ENCODE peak calls at places on chromosomes 11 and 22, in seven cellular contexts. One of them, this sample, is unnamed.

GRCh38 chr11:108788565-108789199 is 123.8 kb downstream of the DDX10 start:
- DNase-seq in kidney epithelial cell: no peak
- DNase-seq in neural crest cell: no peak
- DNase-seq in endothelial cell: peak
- DNase-seq in endodermal cell: peak
- DNase-seq in heart right ventricle: no peak
- DNase-seq in cardiac fibroblast: peak
- DNase-seq in this sample: no peak

GRCh38 chr11:118921929-118922744 is 3.6 kb downstream of the BCL9L start:
- DNase-seq in kidney epithelial cell: no peak
- DNase-seq in neural crest cell: no peak
- DNase-seq in endothelial cell: peak
- DNase-seq in endodermal cell: peak
- DNase-seq in heart right ventricle: peak
- DNase-seq in cardiac fibroblast: peak
- DNase-seq in this sample: no peak

GRCh38 chr22:45756558-45756957 is 84.9 kb downstream of the ATXN10 start:
- DNase-seq in kidney epithelial cell: no peak
- DNase-seq in neural crest cell: no peak
- DNase-seq in endothelial cell: no peak
- DNase-seq in endodermal cell: no peak
- DNase-seq in heart right ventricle: no peak
- DNase-seq in cardiac fibroblast: no peak
- DNase-seq in this sample: no peak

GRCh38 chr11:73991471-73992006 is 8.9 kb upstream of the UCP2 start:
- DNase-seq in kidney epithelial cell: no peak
- DNase-seq in neural crest cell: no peak
- DNase-seq in endothelial cell: no peak
- DNase-seq in endodermal cell: peak
- DNase-seq in heart right ventricle: no peak
- DNase-seq in cardiac fibroblast: no peak
- DNase-seq in this sample: no peak

GRCh38 chr22:22895776-22896445 is 8.3 kb downstream of the IGLL5 start:
- DNase-seq in kidney epithelial cell: no peak
- DNase-seq in neural crest cell: no peak
- DNase-seq in endothelial cell: no peak
- DNase-seq in endodermal cell: no peak
- DNase-seq in heart right ventricle: no peak
- DNase-seq in cardiac fibroblast: no peak
- DNase-seq in this sample: no peak

GRCh38 chr11:58919561-58919960 is 19.7 kb upstream of the GLYATL1 start:
- DNase-seq in kidney epithelial cell: no peak
- DNase-seq in neural crest cell: no peak
- DNase-seq in endothelial cell: no peak
- DNase-seq in endodermal cell: no peak
- DNase-seq in heart right ventricle: no peak
- DNase-seq in cardiac fibroblast: no peak
- DNase-seq in this sample: no peak

GRCh38 chr22:47124946-47125345 is 362.5 kb downstream of the TBC1D22A start:
- DNase-seq in kidney epithelial cell: no peak
- DNase-seq in neural crest cell: no peak
- DNase-seq in endothelial cell: no peak
- DNase-seq in endodermal cell: no peak
- DNase-seq in heart right ventricle: no peak
- DNase-seq in cardiac fibroblast: no peak
- DNase-seq in this sample: no peak

GRCh38 chr11:120133216-120134105 is 4.5 kb downstream of the TRIM29 start:
- DNase-seq in kidney epithelial cell: no peak
- DNase-seq in neural crest cell: no peak
- DNase-seq in endothelial cell: no peak
- DNase-seq in endodermal cell: no peak
- DNase-seq in heart right ventricle: no peak
- DNase-seq in cardiac fibroblast: no peak
- DNase-seq in this sample: no peak

GRCh38 chr11:44030996-44031395 is 16.8 kb upstream of the ACCSL start:
- DNase-seq in kidney epithelial cell: no peak
- DNase-seq in neural crest cell: no peak
- DNase-seq in endothelial cell: no peak
- DNase-seq in endodermal cell: no peak
- DNase-seq in heart right ventricle: no peak
- DNase-seq in cardiac fibroblast: no peak
- DNase-seq in this sample: no peak

GRCh38 chr11:36056160-36056751 is 112.4 kb downstream of the LDLRAD3 start:
- DNase-seq in kidney epithelial cell: no peak
- DNase-seq in neural crest cell: peak
- DNase-seq in endothelial cell: peak
- DNase-seq in endodermal cell: peak
- DNase-seq in heart right ventricle: no peak
- DNase-seq in cardiac fibroblast: peak
- DNase-seq in this sample: no peak

GRCh38 chr22:35552186-35552842 is 11.7 kb downstream of the RASD2 start:
- DNase-seq in kidney epithelial cell: no peak
- DNase-seq in neural crest cell: peak
- DNase-seq in endothelial cell: peak
- DNase-seq in endodermal cell: peak
- DNase-seq in heart right ventricle: no peak
- DNase-seq in cardiac fibroblast: peak
- DNase-seq in this sample: no peak

GRCh38 chr11:121240650-121241299 is 51.8 kb upstream of the SC5D start:
- DNase-seq in kidney epithelial cell: no peak
- DNase-seq in neural crest cell: no peak
- DNase-seq in endothelial cell: no peak
- DNase-seq in endodermal cell: peak
- DNase-seq in heart right ventricle: no peak
- DNase-seq in cardiac fibroblast: peak
- DNase-seq in this sample: no peak

GRCh38 chr11:96393753-96394348 is 4.0 kb downstream of the JRKL start:
- DNase-seq in kidney epithelial cell: no peak
- DNase-seq in neural crest cell: no peak
- DNase-seq in endothelial cell: no peak
- DNase-seq in endodermal cell: no peak
- DNase-seq in heart right ventricle: no peak
- DNase-seq in cardiac fibroblast: peak
- DNase-seq in this sample: peak

GRCh38 chr22:50613291-50613981 is 12.8 kb downstream of the MAPK8IP2 start:
- DNase-seq in kidney epithelial cell: no peak
- DNase-seq in neural crest cell: no peak
- DNase-seq in endothelial cell: no peak
- DNase-seq in endodermal cell: peak
- DNase-seq in heart right ventricle: peak
- DNase-seq in cardiac fibroblast: peak
- DNase-seq in this sample: no peak

GRCh38 chr11:73913472-73913871 is 36.7 kb downstream of the PAAF1 start:
- DNase-seq in kidney epithelial cell: no peak
- DNase-seq in neural crest cell: no peak
- DNase-seq in endothelial cell: no peak
- DNase-seq in endodermal cell: no peak
- DNase-seq in heart right ventricle: no peak
- DNase-seq in cardiac fibroblast: no peak
- DNase-seq in this sample: no peak

GRCh38 chr22:48445113-48445827 is 1382.4 kb downstream of the BRD1 start:
- DNase-seq in kidney epithelial cell: no peak
- DNase-seq in neural crest cell: no peak
- DNase-seq in endothelial cell: no peak
- DNase-seq in endodermal cell: no peak
- DNase-seq in heart right ventricle: no peak
- DNase-seq in cardiac fibroblast: no peak
- DNase-seq in this sample: no peak

GRCh38 chr11:58121101-58121500 is 4.2 kb downstream of the OR9I1 start:
- DNase-seq in kidney epithelial cell: no peak
- DNase-seq in neural crest cell: no peak
- DNase-seq in endothelial cell: no peak
- DNase-seq in endodermal cell: no peak
- DNase-seq in heart right ventricle: no peak
- DNase-seq in cardiac fibroblast: no peak
- DNase-seq in this sample: no peak

GRCh38 chr11:126115820-126116319 is 53.2 kb upstream of the CDON start:
- DNase-seq in kidney epithelial cell: peak
- DNase-seq in neural crest cell: no peak
- DNase-seq in endothelial cell: peak
- DNase-seq in endodermal cell: peak
- DNase-seq in heart right ventricle: peak
- DNase-seq in cardiac fibroblast: peak
- DNase-seq in this sample: peak

GRCh38 chr22:40238425-40239344 is 61.0 kb downstream of the TNRC6B start:
- DNase-seq in kidney epithelial cell: peak
- DNase-seq in neural crest cell: no peak
- DNase-seq in endothelial cell: no peak
- DNase-seq in endodermal cell: no peak
- DNase-seq in heart right ventricle: no peak
- DNase-seq in cardiac fibroblast: peak
- DNase-seq in this sample: peak

GRCh38 chr22:24497879-24498278 is 2.7 kb downstream of the UPB1 start:
- DNase-seq in kidney epithelial cell: no peak
- DNase-seq in neural crest cell: no peak
- DNase-seq in endothelial cell: no peak
- DNase-seq in endodermal cell: no peak
- DNase-seq in heart right ventricle: no peak
- DNase-seq in cardiac fibroblast: no peak
- DNase-seq in this sample: no peak

GRCh38 chr11:95884364-95884763 is 39.5 kb downstream of the MTMR2 start:
- DNase-seq in kidney epithelial cell: no peak
- DNase-seq in neural crest cell: no peak
- DNase-seq in endothelial cell: no peak
- DNase-seq in endodermal cell: no peak
- DNase-seq in heart right ventricle: no peak
- DNase-seq in cardiac fibroblast: peak
- DNase-seq in this sample: no peak

GRCh38 chr11:99739464-99740089 is 718.8 kb downstream of the CNTN5 start:
- DNase-seq in kidney epithelial cell: peak
- DNase-seq in neural crest cell: peak
- DNase-seq in endothelial cell: peak
- DNase-seq in endodermal cell: peak
- DNase-seq in heart right ventricle: no peak
- DNase-seq in cardiac fibroblast: peak
- DNase-seq in this sample: peak

GRCh38 chr11:108628326-108628725 is 34.8 kb upstream of the EXPH5 start:
- DNase-seq in kidney epithelial cell: no peak
- DNase-seq in neural crest cell: no peak
- DNase-seq in endothelial cell: no peak
- DNase-seq in endodermal cell: no peak
- DNase-seq in heart right ventricle: no peak
- DNase-seq in cardiac fibroblast: no peak
- DNase-seq in this sample: no peak

GRCh38 chr22:39174498-39175120 is 22.1 kb upstream of the CBX7 start:
- DNase-seq in kidney epithelial cell: peak
- DNase-seq in neural crest cell: peak
- DNase-seq in endothelial cell: peak
- DNase-seq in endodermal cell: peak
- DNase-seq in heart right ventricle: peak
- DNase-seq in cardiac fibroblast: peak
- DNase-seq in this sample: peak

GRCh38 chr11:111718436-111719325 is 47.5 kb downstream of the PPP2R1B start:
- DNase-seq in kidney epithelial cell: peak
- DNase-seq in neural crest cell: no peak
- DNase-seq in endothelial cell: no peak
- DNase-seq in endodermal cell: no peak
- DNase-seq in heart right ventricle: no peak
- DNase-seq in cardiac fibroblast: peak
- DNase-seq in this sample: no peak

GRCh38 chr22:25777870-25778269 is 35.9 kb downstream of the MYO18B start:
- DNase-seq in kidney epithelial cell: no peak
- DNase-seq in neural crest cell: peak
- DNase-seq in endothelial cell: peak
- DNase-seq in endodermal cell: no peak
- DNase-seq in heart right ventricle: no peak
- DNase-seq in cardiac fibroblast: peak
- DNase-seq in this sample: no peak
- TF ChIP-seq CTCF in kidney epithelial cell: peak
- TF ChIP-seq CTCF in neural crest cell: peak
- TF ChIP-seq CTCF in endothelial cell: no peak
- TF ChIP-seq CTCF in endodermal cell: peak
- TF ChIP-seq CTCF in heart right ventricle: peak
- TF ChIP-seq CTCF in cardiac fibroblast: peak
- TF ChIP-seq CTCF in this sample: peak

DNA sequence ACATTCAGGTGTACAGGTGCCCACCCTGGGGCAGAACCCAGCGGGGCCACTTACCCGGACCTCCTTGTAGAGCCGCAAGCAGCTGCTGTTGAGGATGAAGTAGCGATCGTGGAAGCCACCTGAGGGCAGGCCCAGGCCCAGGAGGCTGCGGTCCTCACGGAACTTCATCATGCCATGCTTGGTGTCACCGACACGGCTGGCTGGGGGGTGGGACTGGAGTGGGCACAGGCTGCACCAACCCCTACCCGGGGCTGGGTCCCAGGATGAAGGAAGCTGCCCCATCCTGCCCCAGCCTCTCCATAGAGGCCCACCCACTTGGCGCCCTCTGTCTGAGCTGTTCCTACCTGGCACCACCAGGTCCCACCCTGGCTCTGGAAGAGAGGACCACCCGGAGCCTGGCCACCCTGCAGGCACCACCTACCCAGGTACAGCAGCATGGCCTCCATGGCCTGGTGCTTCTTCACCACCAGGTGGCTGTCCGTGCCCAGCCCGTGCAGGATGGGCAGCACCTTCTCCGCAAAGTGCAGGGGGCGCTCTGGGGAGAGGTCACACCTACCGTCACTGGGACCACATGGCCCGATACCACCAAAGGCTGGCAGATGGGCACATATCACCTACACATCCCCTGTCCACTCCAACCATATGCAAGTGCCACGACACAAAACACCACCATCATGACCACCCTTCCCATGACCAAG is 19.2 kb upstream of the PDE2A start:
- DNase-seq in kidney epithelial cell: no peak
- DNase-seq in neural crest cell: no peak
- DNase-seq in endothelial cell: no peak
- DNase-seq in endodermal cell: peak
- DNase-seq in heart right ventricle: no peak
- DNase-seq in cardiac fibroblast: no peak
- DNase-seq in this sample: no peak
- TF ChIP-seq CTCF in kidney epithelial cell: no peak
- TF ChIP-seq CTCF in neural crest cell: peak
- TF ChIP-seq CTCF in endothelial cell: no peak
- TF ChIP-seq CTCF in endodermal cell: peak
- TF ChIP-seq CTCF in heart right ventricle: no peak
- TF ChIP-seq CTCF in cardiac fibroblast: no peak
- TF ChIP-seq CTCF in this sample: peak

GRCh38 chr11:10858505-10859360 is 880 bp upstream of the ZBED5 start:
- DNase-seq in kidney epithelial cell: no peak
- DNase-seq in neural crest cell: peak
- DNase-seq in endothelial cell: peak
- DNase-seq in endodermal cell: peak
- DNase-seq in heart right ventricle: peak
- DNase-seq in cardiac fibroblast: no peak
- DNase-seq in this sample: no peak
- TF ChIP-seq CTCF in kidney epithelial cell: no peak
- TF ChIP-seq CTCF in neural crest cell: no peak
- TF ChIP-seq CTCF in endothelial cell: no peak
- TF ChIP-seq CTCF in endodermal cell: no peak
- TF ChIP-seq CTCF in heart right ventricle: peak
- TF ChIP-seq CTCF in cardiac fibroblast: no peak
- TF ChIP-seq CTCF in this sample: no peak

DNA sequence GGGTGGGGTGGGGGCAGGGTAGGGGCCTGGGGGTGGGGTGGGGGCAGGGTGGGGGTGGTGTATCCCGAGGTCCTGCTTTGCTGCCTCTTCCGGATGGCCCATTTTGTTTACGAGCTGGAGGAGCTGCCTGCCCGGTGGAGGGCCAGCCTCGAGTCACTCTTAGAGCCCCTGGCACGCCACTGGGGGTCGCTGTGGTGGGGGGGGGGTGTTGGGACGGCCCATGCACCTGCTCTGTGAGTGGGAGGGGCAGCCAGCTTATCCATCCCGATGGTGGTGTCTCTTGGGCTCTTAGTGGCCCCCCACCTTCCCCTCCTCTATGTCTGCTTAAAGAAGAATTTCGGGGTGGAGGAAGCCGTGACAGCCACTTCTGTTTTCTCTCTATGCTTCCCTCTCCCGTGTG is 24.6 kb downstream of the MRGPRD start:
- DNase-seq in kidney epithelial cell: no peak
- DNase-seq in neural crest cell: peak
- DNase-seq in endothelial cell: peak
- DNase-seq in endodermal cell: peak
- DNase-seq in heart right ventricle: no peak
- DNase-seq in cardiac fibroblast: no peak
- DNase-seq in this sample: no peak
- TF ChIP-seq CTCF in kidney epithelial cell: peak
- TF ChIP-seq CTCF in neural crest cell: peak
- TF ChIP-seq CTCF in endothelial cell: no peak
- TF ChIP-seq CTCF in endodermal cell: peak
- TF ChIP-seq CTCF in heart right ventricle: peak
- TF ChIP-seq CTCF in cardiac fibroblast: peak
- TF ChIP-seq CTCF in this sample: peak

This sample was measured in AG04450.